ENCODE peak calls at places on chromosome 6, in four cellular contexts. C, M, B and Y are unnamed samples.

GRCh38 chr6:28282923-28283322 is 1.6 kb downstream of the PGBD1 start:
- DNase-seq in C (no peak), M (no peak), B (no peak), Y (no peak)

GRCh38 chr6:156427345-156427744 is 349.8 kb upstream of the ARID1B start:
- DNase-seq in C (no peak), M (peak; percentile 14), B (peak; percentile 9), Y (no peak)

GRCh38 chr6:423062-423798 is 31.7 kb downstream of the IRF4 start:
- DNase-seq in C (no peak), M (no peak), B (no peak), Y (no peak)

GRCh38 chr6:47261191-47261590 is 48.5 kb downstream of the TNFRSF21 start:
- DNase-seq in C (no peak), M (no peak), B (no peak), Y (no peak)

GRCh38 chr6:33868143-33868542 is 64.3 kb upstream of the MLN start:
- DNase-seq in C (no peak), M (no peak), B (no peak), Y (no peak)

GRCh38 chr6:151388997-151389639 is 2.2 kb downstream of the ZBTB2 start:
- DNase-seq in C (no peak), M (no peak), B (no peak), Y (no peak)

GRCh38 chr6:115830895-115831294 is 229.8 kb downstream of the FRK start:
- DNase-seq in C (no peak), M (no peak), B (no peak), Y (no peak)

GRCh38 chr6:27601668-27602254 is 128.9 kb upstream of the ZNF184 start:
- DNase-seq in C (no peak), M (no peak), B (no peak), Y (no peak)

GRCh38 chr6:72464246-72464645 is 157.6 kb upstream of the KCNQ5 start:
- DNase-seq in C (no peak), M (no peak), B (no peak), Y (no peak)

GRCh38 chr6:13281630-13282156 is 46.6 kb downstream of the TBC1D7 start:
- DNase-seq in C (no peak), M (no peak), B (no peak), Y (no peak)

GRCh38 chr6:156309017-156309416 is 468.2 kb upstream of the ARID1B start:
- DNase-seq in C (no peak), M (no peak), B (no peak), Y (no peak)

GRCh38 chr6:16804515-16805161 is 43.4 kb upstream of the ATXN1 start:
- DNase-seq in C (no peak), M (no peak), B (no peak), Y (no peak)

GRCh38 chr6:84825461-84825860 is 61.1 kb upstream of the TBX18 start:
- DNase-seq in C (no peak), M (no peak), B (no peak), Y (no peak)

GRCh38 chr6:130944486-130944885 is 117.3 kb downstream of the SMLR1 start:
- DNase-seq in C (no peak), M (no peak), B (no peak), Y (no peak)

GRCh38 chr6:70385931-70386330 is 27.4 kb upstream of the FAM135A start:
- DNase-seq in C (no peak), M (no peak), B (no peak), Y (no peak)

GRCh38 chr6:152170702-152171667 is 363.5 kb downstream of the ESR1 start:
- DNase-seq in C (no peak), M (no peak), B (no peak), Y (no peak)

GRCh38 chr6:166449641-166450040 is 66.9 kb upstream of the MPC1 start:
- DNase-seq in C (no peak), M (no peak), B (no peak), Y (no peak)

GRCh38 chr6:163180874-163181541 is 233.5 kb upstream of the QKI start:
- DNase-seq in C (peak; percentile 71), M (peak; percentile 59), B (peak; percentile 92), Y (peak; percentile 47)

GRCh38 chr6:64249129-64249528 is 613.5 kb downstream of the PHF3 start:
- DNase-seq in C (no peak), M (no peak), B (no peak), Y (no peak)

GRCh38 chr6:3414704-3415453 is 42.0 kb downstream of the SLC22A23 start:
- DNase-seq in C (peak; percentile 43), M (no peak), B (no peak), Y (no peak)

GRCh38 chr6:1787894-1788293 is 178.2 kb downstream of the FOXC1 start:
- DNase-seq in C (no peak), M (peak; percentile 24), B (no peak), Y (no peak)

GRCh38 chr6:112180095-112180820 is 74.1 kb downstream of the LAMA4 start:
- DNase-seq in C (peak; percentile 48), M (peak; percentile 90), B (no peak), Y (peak; percentile 42)

GRCh38 chr6:159879829-159880228 is 11.0 kb upstream of the MAS1 start:
- DNase-seq in C (no peak), M (no peak), B (no peak), Y (no peak)

GRCh38 chr6:89817481-89817880 is 2.1 kb downstream of the MDN1 start:
- DNase-seq in C (peak; percentile 42), M (no peak), B (no peak), Y (peak; percentile 88)

GRCh38 chr6:112284603-112285002 is 30.2 kb upstream of the LAMA4 start:
- DNase-seq in C (no peak), M (no peak), B (no peak), Y (no peak)

GRCh38 chr6:81785340-81785739 is 32.9 kb upstream of the TENT5A start:
- DNase-seq in C (no peak), M (no peak), B (no peak), Y (no peak)

GRCh38 chr6:1591243-1591642 is 18.5 kb upstream of the FOXC1 start:
- DNase-seq in C (no peak), M (no peak), B (no peak), Y (no peak)

GRCh38 chr6:18053555-18054445 is 66.4 kb upstream of the KIF13A start:
- DNase-seq in C (no peak), M (no peak), B (no peak), Y (no peak)

GRCh38 chr6:120378582-120379220 is 955.6 kb downstream of the TBC1D32 start:
- DNase-seq in C (peak; percentile 59), M (peak; percentile 20), B (no peak), Y (no peak)

GRCh38 chr6:73564578-73565345 is 43.9 kb upstream of the EEF1A1 start:
- DNase-seq in C (no peak), M (no peak), B (no peak), Y (no peak)

GRCh38 chr6:42423244-42423643 is 28.5 kb downstream of the TRERF1 start:
- DNase-seq in C (no peak), M (no peak), B (no peak), Y (no peak)

GRCh38 chr6:3213334-3213695 is 14.1 kb downstream of the TUBB2B start:
- DNase-seq in C (no peak), M (no peak), B (no peak), Y (no peak)

GRCh38 chr6:47733879-47734558 is 35.6 kb downstream of the ADGRF4 start:
- DNase-seq in C (no peak), M (no peak), B (no peak), Y (no peak)

GRCh38 chr6:158284340-158285210 is 27.7 kb upstream of the TULP4 start:
- DNase-seq in C (peak; percentile 23), M (peak; percentile 56), B (peak; percentile 53), Y (peak; percentile 25)

GRCh38 chr6:163249651-163250101 is 164.8 kb upstream of the QKI start:
- DNase-seq in C (no peak), M (no peak), B (peak; percentile 54), Y (no peak)

GRCh38 chr6:21501815-21502214 is 91.7 kb upstream of the SOX4 start:
- DNase-seq in C (no peak), M (no peak), B (no peak), Y (no peak)

GRCh38 chr6:11482616-11483015 is 54.9 kb upstream of the TMEM170B start:
- DNase-seq in C (no peak), M (no peak), B (no peak), Y (no peak)